ENCODE peak calls at places on chromosome 18, in five cellular contexts. B, Y, Z, A and E are unnamed samples.

GRCh38 chr18:50393802-50394201 is 19.0 kb downstream of the SKA1 start:
- DNase-seq in B (no peak), Y (no peak), Z (no peak), A (no peak), E (no peak)

GRCh38 chr18:36451454-36452251 is 154.1 kb downstream of the FHOD3 start:
- DNase-seq in B (no peak), Y (no peak), Z (no peak), A (no peak), E (no peak)

GRCh38 chr18:70421471-70421870 is 132.6 kb downstream of the SOCS6 start:
- DNase-seq in B (peak), Y (no peak), Z (no peak), A (no peak), E (peak)

GRCh38 chr18:54279477-54280205 is 10.3 kb downstream of the POLI start:
- DNase-seq in B (no peak), Y (no peak), Z (no peak), A (no peak), E (no peak)

GRCh38 chr18:36830141-36830495 is 1.2 kb downstream of the KIAA1328 start:
- DNase-seq in B (no peak), Y (no peak), Z (no peak), A (no peak), E (no peak)

GRCh38 chr18:63882333-63883141 is 5.0 kb upstream of the SERPINB2 start:
- DNase-seq in B (peak), Y (no peak), Z (peak), A (no peak), E (peak)

GRCh38 chr18:8153887-8154583 is 455.2 kb upstream of the RAB12 start:
- DNase-seq in B (peak), Y (no peak), Z (no peak), A (no peak), E (no peak)

GRCh38 chr18:22816266-22817176 is 116.6 kb upstream of the RBBP8 start:
- DNase-seq in B (no peak), Y (peak), Z (no peak), A (no peak), E (no peak)

GRCh38 chr18:6414118-6414722 is 491 bp downstream of the L3MBTL4 start:
- DNase-seq in B (no peak), Y (peak), Z (peak), A (peak), E (no peak)

GRCh38 chr18:50581517-50581916 is 21.6 kb downstream of the MAPK4 start:
- DNase-seq in B (no peak), Y (no peak), Z (no peak), A (no peak), E (no peak)

GRCh38 chr18:36017232-36017631 is 44.8 kb downstream of the RMP24 start:
- DNase-seq in B (no peak), Y (no peak), Z (no peak), A (no peak), E (no peak)

GRCh38 chr18:22543764-22544163 is 126.0 kb upstream of the CTAGE1 start:
- DNase-seq in B (no peak), Y (no peak), Z (no peak), A (no peak), E (no peak)

GRCh38 chr18:9366126-9366714 is 31.6 kb downstream of the TWSG1 start:
- DNase-seq in B (peak), Y (peak), Z (peak), A (peak), E (peak)

GRCh38 chr18:68172842-68173549 is 541.9 kb downstream of the TMX3 start:
- DNase-seq in B (no peak), Y (no peak), Z (no peak), A (no peak), E (no peak)

GRCh38 chr18:37144921-37145320 is 316.0 kb downstream of the KIAA1328 start:
- DNase-seq in B (no peak), Y (no peak), Z (no peak), A (no peak), E (no peak)

DNA sequence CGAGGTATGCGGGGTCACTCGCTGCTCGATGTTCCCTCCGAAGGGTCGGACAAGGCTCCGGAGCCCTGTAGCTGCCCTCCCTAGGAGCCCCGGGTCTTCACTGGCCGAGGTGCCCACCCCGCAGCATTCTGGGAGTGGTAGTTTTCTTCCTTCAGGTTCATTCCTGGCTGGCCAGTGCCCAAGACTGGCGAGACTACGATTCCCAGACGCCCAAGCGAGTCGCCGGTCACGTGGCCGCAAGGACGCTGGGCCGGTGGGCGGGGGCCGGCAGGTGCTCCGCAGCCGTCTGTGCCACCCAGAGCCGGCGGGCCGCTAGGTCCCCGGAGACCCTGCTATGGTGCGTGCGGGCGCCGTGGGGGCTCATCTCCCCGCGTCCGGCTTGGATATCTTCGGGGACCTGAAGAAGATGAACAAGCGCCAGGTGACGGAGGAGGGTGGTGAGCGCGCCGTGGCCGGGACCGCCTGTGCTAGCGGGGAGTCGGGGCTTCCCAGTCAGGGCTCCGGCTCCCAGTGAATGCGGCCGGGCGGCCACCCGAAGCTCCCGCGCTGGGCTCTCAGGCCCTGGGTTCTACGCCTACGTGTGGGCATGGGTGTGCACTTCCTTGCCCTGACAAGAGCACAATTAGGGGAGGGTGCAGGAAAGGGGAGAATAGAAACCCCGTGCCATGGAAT is at the start of gene SEC11C:
- DNase-seq in B (peak), Y (peak), Z (peak), A (peak), E (peak)
- TF ChIP-seq POLR2A in B (no peak), Y (peak), Z (peak), A (no peak), E (no peak)

GRCh38 chr18:26547302-26548143 is 830 bp downstream of the KCTD1 start:
- DNase-seq in B (peak), Y (peak), Z (peak), A (peak), E (peak)

GRCh38 chr18:26549103-26549485 is 741 bp upstream of the KCTD1 start:
- DNase-seq in B (peak), Y (peak), Z (no peak), A (peak), E (peak)

GRCh38 chr18:26551217-26551708 is 2.9 kb upstream of the KCTD1 start:
- DNase-seq in B (no peak), Y (no peak), Z (no peak), A (no peak), E (no peak)

GRCh38 chr18:26548144-26549102 is at the start of gene KCTD1:
- DNase-seq in B (peak), Y (peak), Z (peak), A (peak), E (peak)

GRCh38 chr18:26549486-26550435 is 1.4 kb upstream of the KCTD1 start:
- DNase-seq in B (peak), Y (peak), Z (peak), A (peak), E (peak)
- TF ChIP-seq POLR2A in B (no peak), Y (peak), Z (peak), A (no peak), E (no peak)

GRCh38 chr18:48781041-48781989 is 169.4 kb downstream of the SMAD7 start:
- DNase-seq in B (peak), Y (peak), Z (peak), A (peak), E (peak)
- TF ChIP-seq POLR2A in B (no peak), Y (no peak), Z (peak), A (peak), E (no peak)

GRCh38 chr18:62524443-62525200 is 1.8 kb downstream of the ZCCHC2 start:
- DNase-seq in B (peak), Y (peak), Z (peak), A (peak), E (peak)
- TF ChIP-seq POLR2A in B (no peak), Y (peak), Z (peak), A (peak), E (no peak)